ENCODE peak calls at places on chromosome 19, in six cellular contexts. T is IMR-90, M is H1, D is mesenchymal stem cell, G is mesendoderm, E is neuronal stem cell. O is an unnamed sample. For H3K4me1, the result is how much of the 10 kb centered on the place peaks cover.

GRCh38 chr19:33393286-33394005 is 19.9 kb downstream of the CEBPG start:
- DNase-seq in D (no peak), E (no peak), M (no peak), G (no peak), T (no peak), O (no peak)

GRCh38 chr19:15091918-15092753 is 10.1 kb downstream of the OR1I1 start:
- DNase-seq in D (peak), T (peak), M (peak), G (peak), E (peak), O (peak)

GRCh38 chr19:15934332-15935078 is at the start of gene CYP4F11:
- DNase-seq in D (no peak), M (no peak), T (no peak), G (no peak), E (no peak), O (no peak)

GRCh38 chr19:12064266-12065099 is at the start of gene ZNF844:
- DNase-seq in T (peak), E (peak), M (peak), D (peak), G (peak), O (peak)

GRCh38 chr19:6718111-6718740 is 2.2 kb downstream of the C3 start:
- DNase-seq in M (no peak), E (no peak), D (no peak), T (no peak), G (no peak), O (no peak)

GRCh38 chr19:33219261-33219812 is 6.3 kb downstream of the SLC7A10 start:
- DNase-seq in D (no peak), T (peak), M (peak), G (peak), E (no peak), O (no peak)

GRCh38 chr19:16429066-16429758 is 42.6 kb downstream of the EPS15L1 start:
- DNase-seq in E (no peak), D (no peak), G (no peak), T (no peak), M (no peak), O (no peak)

GRCh38 chr19:28291874-28292273 is 921.1 kb downstream of the UQCRFS1 start:
- DNase-seq in E (no peak), M (no peak), G (no peak), T (no peak), D (no peak), O (no peak)

GRCh38 chr19:34664168-34664567 is 12.8 kb downstream of the SCGB2B2 start:
- DNase-seq in G (no peak), D (no peak), M (no peak), T (no peak), E (no peak), O (no peak)

GRCh38 chr19:2663920-2664571 is 38.4 kb downstream of the GNG7 start:
- DNase-seq in G (no peak), T (no peak), M (no peak), E (no peak), D (no peak), O (no peak)

GRCh38 chr19:51210385-51210784 is 14.5 kb upstream of the CD33 start:
- DNase-seq in T (no peak), G (no peak), E (no peak), M (no peak), D (no peak), O (no peak)

DNA sequence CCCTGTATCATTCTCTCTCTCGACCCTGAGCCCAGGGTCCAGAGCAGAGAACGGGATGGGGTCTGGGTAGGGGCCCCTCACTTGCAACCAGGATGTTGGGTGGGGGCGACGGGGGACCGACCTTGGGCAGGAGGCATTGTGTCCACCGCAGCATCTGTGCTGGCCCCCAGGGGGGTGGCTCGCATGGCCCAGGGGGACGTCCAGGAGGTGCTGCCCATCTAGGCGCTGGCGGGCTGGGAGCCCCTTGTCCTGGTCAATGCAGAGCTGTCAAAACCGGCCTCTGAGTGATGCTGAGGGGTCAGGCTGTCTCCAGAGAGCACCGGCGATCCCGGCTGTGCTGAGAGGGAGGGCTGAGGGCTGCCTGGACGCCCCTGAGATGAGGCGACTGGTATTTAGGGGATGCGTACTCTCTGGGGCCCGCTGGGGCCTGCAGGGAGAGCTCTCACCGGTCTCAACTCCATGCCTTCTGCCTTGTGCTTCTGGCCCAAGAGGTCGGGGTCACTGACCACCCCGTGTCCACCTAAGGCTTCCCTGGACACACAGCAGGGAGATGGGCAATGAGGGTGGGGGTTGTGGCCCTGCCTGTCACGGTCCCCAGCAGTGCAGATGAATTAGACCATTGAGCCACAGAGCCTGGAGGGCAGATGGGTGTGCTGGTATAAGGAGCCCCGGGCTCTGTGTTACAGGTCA is 8.5 kb downstream of the RPS9 start:
- DNase-seq in E (no peak), T (no peak), M (peak), G (peak), D (no peak), O (peak)
- H3K4me1 ChIP-seq in E (under half), T (under half), M (under half), G (under half), D (half or more), O (under half)

GRCh38 chr19:7874080-7874856 is at the start of gene PRR36:
- DNase-seq in M (peak), D (peak), G (peak), T (no peak), E (peak), O (no peak)

GRCh38 chr19:7873304-7874079 is 698 bp downstream of the PRR36 start:
- DNase-seq in G (no peak), E (no peak), D (no peak), M (peak), T (no peak), O (no peak)

GRCh38 chr19:7871530-7872305 is 2.5 kb downstream of the PRR36 start:
- DNase-seq in E (peak), T (peak), D (peak), M (peak), G (peak), O (peak)

GRCh38 chr19:7871280-7871529 is 3.0 kb downstream of the PRR36 start:
- DNase-seq in M (no peak), E (no peak), G (peak), D (no peak), T (no peak), O (no peak)

DNA sequence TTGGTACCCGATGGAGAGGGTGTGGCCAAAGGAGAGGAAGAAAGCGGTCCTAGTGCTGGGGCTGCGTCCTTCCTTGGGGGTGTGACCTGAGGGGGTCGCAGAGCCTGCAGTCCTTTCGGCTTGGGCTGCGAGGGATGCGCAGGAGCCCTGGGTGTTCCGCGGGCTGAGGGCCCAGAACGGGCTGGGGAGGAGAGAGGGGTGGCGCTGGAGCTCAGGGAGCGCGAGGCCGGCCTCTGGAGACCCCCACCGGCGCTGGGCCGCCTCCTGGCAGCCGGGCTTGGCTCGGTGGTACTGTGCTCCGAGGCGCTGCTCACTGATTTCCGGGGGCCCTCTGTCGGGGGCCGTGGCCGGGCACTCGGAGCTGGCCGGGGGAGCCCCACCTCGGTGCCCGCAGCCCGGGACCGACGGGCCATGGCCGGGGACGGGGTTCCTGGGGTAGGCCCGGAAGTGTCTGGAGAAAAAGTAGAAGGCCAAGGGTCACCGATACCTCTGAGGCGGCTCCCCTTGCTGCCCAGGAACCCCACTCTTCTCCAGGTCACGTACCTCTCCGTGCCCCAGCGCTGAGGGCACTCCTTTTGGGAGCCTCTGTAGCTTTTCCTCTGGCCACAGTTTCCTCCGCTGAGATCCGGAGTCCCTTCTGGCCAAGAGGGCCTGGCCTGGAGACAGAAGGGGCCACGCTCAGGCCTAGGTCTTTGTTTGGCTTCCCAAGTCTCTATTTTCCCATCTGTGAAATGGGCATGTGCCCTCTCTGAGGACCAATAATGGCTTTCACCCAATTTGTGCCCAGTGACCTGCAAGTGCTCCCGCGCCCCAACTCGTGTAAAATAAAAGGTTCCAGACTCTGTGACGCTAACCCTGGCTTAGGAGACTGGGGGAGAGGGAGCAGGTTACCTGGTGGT is 1.6 kb downstream of the PRR36 start:
- DNase-seq in E (no peak), T (no peak), G (no peak), D (no peak), M (no peak), O (no peak)
- H3K4me3 ChIP-seq in E (peak), T (no peak), G (no peak), D (no peak), M (peak), O (no peak)

GRCh38 chr19:55599468-55600335 is at the start of the genes FIZ1 and ZNF524:
- DNase-seq in M (peak), D (peak), G (peak), T (peak), E (peak), O (peak)
- H4K8ac ChIP-seq in M (peak), D (peak), G (no peak), T (peak), E (peak), O (peak)

GRCh38 chr19:18274776-18275356 is 614 bp upstream of the IQCN start:
- DNase-seq in D (peak), G (peak), M (no peak), T (peak), E (no peak), O (peak)
- H3K4me1 ChIP-seq in D (under half), G (under half), M (under half), T (under half), E (under half), O (under half)

GRCh38 chr19:49065905-49066512 is 1.4 kb upstream of the NTF4 start:
- DNase-seq in T (no peak), D (no peak), M (no peak), G (peak), E (no peak), O (no peak)

GRCh38 chr19:49061445-49061844 is 3.2 kb downstream of the NTF4 start:
- DNase-seq in M (no peak), G (no peak), D (no peak), E (no peak), T (no peak), O (no peak)

GRCh38 chr19:49064029-49064629 is 489 bp downstream of the NTF4 start:
- DNase-seq in M (no peak), T (no peak), E (no peak), G (peak), D (no peak), O (peak)

GRCh38 chr19:49067554-49067953 is 2.9 kb upstream of the NTF4 start:
- DNase-seq in E (no peak), T (no peak), G (no peak), M (no peak), D (no peak), O (no peak)

GRCh38 chr19:49064768-49065611 is at the start of gene NTF4:
- DNase-seq in G (peak), E (peak), M (peak), D (peak), T (no peak), O (peak)
- H3K4me3 ChIP-seq in G (no peak), E (peak), M (peak), D (peak), T (peak), O (peak)

O was measured in trophoblast cell.